ENCODE peak calls at places on chromosome 11, in eight cellular contexts. T, G, C, U, Q, H, V and R are unnamed samples.

GRCh38 chr11:65432133-65432650 is 9.6 kb downstream of the NEAT1 start:
- DNase-seq in Q (no peak), C (no peak), G (no peak), H (no peak), U (no peak), V (no peak), T (no peak), R (no peak)

GRCh38 chr11:107683807-107684206 is 28.0 kb downstream of the SLN start:
- DNase-seq in U (no peak), T (no peak), C (no peak), Q (no peak), H (no peak), G (peak; percentile 14), V (no peak), R (no peak)

GRCh38 chr11:36373040-36374010 is 77.2 kb downstream of the PRR5L start:
- DNase-seq in T (no peak), H (no peak), Q (no peak), G (no peak), V (no peak), U (no peak), C (no peak), R (no peak)

GRCh38 chr11:7965386-7965785 is at the start of gene NLRP10:
- DNase-seq in V (no peak), Q (no peak), H (no peak), U (peak; percentile 84), G (no peak), C (no peak), T (no peak), R (no peak)

GRCh38 chr11:27786864-27787263 is 86.6 kb upstream of the BDNF start:
- DNase-seq in Q (no peak), T (no peak), C (no peak), H (no peak), G (no peak), V (no peak), U (no peak), R (no peak)

GRCh38 chr11:69603163-69603836 is 37.7 kb upstream of the CCND1 start:
- DNase-seq in U (no peak), G (no peak), V (no peak), C (no peak), T (no peak), H (no peak), Q (no peak), R (no peak)

GRCh38 chr11:120335596-120335927 is 651 bp upstream of the ARHGEF12 start:
- DNase-seq in C (peak; percentile 47), V (no peak), U (no peak), G (no peak), T (no peak), H (no peak), Q (no peak), R (no peak)

GRCh38 chr11:31913985-31914384 is 102.9 kb upstream of the PAX6 start:
- DNase-seq in V (no peak), G (no peak), U (no peak), C (no peak), Q (no peak), T (no peak), H (no peak), R (no peak)

GRCh38 chr11:47468598-47469214 is 19.8 kb upstream of the RAPSN start:
- DNase-seq in C (no peak), V (no peak), H (no peak), T (no peak), U (no peak), Q (no peak), G (no peak), R (peak; percentile 55)

GRCh38 chr11:44300881-44301855 is 8.8 kb downstream of the ALX4 start:
- DNase-seq in T (no peak), U (no peak), C (no peak), V (no peak), Q (no peak), H (no peak), G (peak; percentile 81), R (no peak)

GRCh38 chr11:108766596-108767173 is 101.8 kb downstream of the DDX10 start:
- DNase-seq in U (no peak), Q (no peak), T (no peak), C (no peak), G (no peak), H (no peak), V (no peak), R (no peak)

GRCh38 chr11:15493921-15494630 is 379.4 kb downstream of the INSC start:
- DNase-seq in U (no peak), G (peak; percentile 63), H (no peak), C (peak; percentile 20), Q (no peak), T (no peak), V (no peak), R (no peak)